ENCODE peak calls at places on chromosomes 7 and 10, in six cellular contexts. K, E, B, Q, N and U are unnamed samples.

GRCh38 chr7:98254951-98255610 is 3.0 kb upstream of the TECPR1 start:
- DNase-seq in K (no peak), E (no peak), B (no peak), Q (no peak), N (no peak), U (no peak)

GRCh38 chr7:41193738-41194287 is 509.1 kb downstream of the INHBA start:
- DNase-seq in K (no peak), E (no peak), B (no peak), Q (no peak), N (no peak), U (no peak)

GRCh38 chr10:51215956-51216834 is 141.9 kb downstream of the PRKG1 start:
- DNase-seq in K (no peak), E (no peak), B (peak), Q (no peak), N (no peak), U (no peak)

GRCh38 chr7:29370531-29371314 is 176.1 kb downstream of the CHN2 start:
- DNase-seq in K (no peak), E (no peak), B (peak), Q (no peak), N (no peak), U (no peak)

GRCh38 chr10:21494221-21495001 is 31.1 kb downstream of the SKIDA1 start:
- DNase-seq in K (peak), E (no peak), B (no peak), Q (no peak), N (no peak), U (peak)

GRCh38 chr10:79438021-79438698 is 7.3 kb downstream of the ZCCHC24 start:
- DNase-seq in K (no peak), E (no peak), B (peak), Q (no peak), N (no peak), U (no peak)

GRCh38 chr7:140003913-140004382 is 58.8 kb downstream of the PARP12 start:
- DNase-seq in K (peak), E (no peak), B (peak), Q (no peak), N (no peak), U (peak)

GRCh38 chr10:19332304-19332703 is 283.7 kb downstream of the MALRD1 start:
- DNase-seq in K (no peak), E (no peak), B (peak), Q (no peak), N (no peak), U (no peak)

GRCh38 chr7:5827755-5828154 is 46.3 kb upstream of the RNF216 start:
- DNase-seq in K (peak), E (no peak), B (peak), Q (no peak), N (peak), U (no peak)

GRCh38 chr10:91935886-91936285 is 12.3 kb downstream of the BTAF1 start:
- DNase-seq in K (no peak), E (no peak), B (peak), Q (no peak), N (no peak), U (no peak)

GRCh38 chr10:131743190-131744151 is 157.3 kb upstream of the PPP2R2D start:
- DNase-seq in K (no peak), E (no peak), B (no peak), Q (no peak), N (no peak), U (no peak)

GRCh38 chr10:119616879-119617580 is 20.3 kb upstream of the TIAL1 start:
- DNase-seq in K (peak), E (no peak), B (peak), Q (no peak), N (no peak), U (no peak)

GRCh38 chr7:665251-665650 is 61.2 kb upstream of the DNAAF5 start:
- DNase-seq in K (no peak), E (no peak), B (peak), Q (no peak), N (no peak), U (peak)

GRCh38 chr10:33174674-33175073 is 159.8 kb downstream of the NRP1 start:
- DNase-seq in K (no peak), E (no peak), B (peak), Q (no peak), N (no peak), U (no peak)

GRCh38 chr7:80247144-80247543 is 112.5 kb downstream of the GNAI1 start:
- DNase-seq in K (no peak), E (no peak), B (peak), Q (peak), N (no peak), U (no peak)

GRCh38 chr10:73768881-73769280 is 13.0 kb upstream of the CHCHD1 start:
- DNase-seq in K (peak), E (no peak), B (no peak), Q (no peak), N (peak), U (peak)